ENCODE peak calls at places on chromosomes 5 and 9, in eight cellular contexts. Q, Y, A, R, T, K, M and Z are unnamed samples.

GRCh38 chr5:96228449-96228848 is 204.6 kb downstream of the PCSK1 start:
- DNase-seq in Q (no peak), Y (peak; percentile 77), A (no peak), R (no peak), T (no peak), K (no peak), M (no peak), Z (peak; percentile 57)

GRCh38 chr5:82986404-82986803 is 90.8 kb downstream of the TMEM167A start:
- DNase-seq in Q (no peak), Y (no peak), A (no peak), R (no peak), T (no peak), K (no peak), M (no peak), Z (no peak)

GRCh38 chr5:38636626-38637025 is 80.2 kb upstream of the LIFR start:
- DNase-seq in Q (no peak), Y (peak; percentile 70), A (no peak), R (peak; percentile 81), T (no peak), K (no peak), M (no peak), Z (no peak)

GRCh38 chr9:105541838-105542237 is 16.1 kb upstream of the FKTN start:
- DNase-seq in Q (no peak), Y (no peak), A (no peak), R (no peak), T (no peak), K (no peak), M (no peak), Z (no peak)

GRCh38 chr5:54673523-54674225 is 156.1 kb downstream of the SNX18 start:
- DNase-seq in Q (no peak), Y (no peak), A (peak; percentile 87), R (no peak), T (no peak), K (no peak), M (no peak), Z (no peak)

GRCh38 chr9:2676466-2676865 is 40.8 kb upstream of the KCNV2 start:
- DNase-seq in Q (no peak), Y (no peak), A (no peak), R (peak; percentile 20), T (peak; percentile 21), K (no peak), M (no peak), Z (peak; percentile 10)

GRCh38 chr5:150146862-150147579 is 8.6 kb downstream of the PDGFRB start:
- DNase-seq in Q (no peak), Y (no peak), A (no peak), R (no peak), T (no peak), K (no peak), M (no peak), Z (no peak)

GRCh38 chr5:127941646-127942045 is 141.9 kb upstream of the SLC12A2 start:
- DNase-seq in Q (peak; percentile 33), Y (peak; percentile 58), A (no peak), R (no peak), T (no peak), K (no peak), M (no peak), Z (no peak)

GRCh38 chr5:137345396-137345795 is 153.7 kb downstream of the SPOCK1 start:
- DNase-seq in Q (no peak), Y (no peak), A (no peak), R (no peak), T (no peak), K (peak; percentile 22), M (no peak), Z (no peak)

GRCh38 chr5:144368556-144368955 is 197.9 kb downstream of the KCTD16 start:
- DNase-seq in Q (no peak), Y (peak; percentile 3), A (no peak), R (no peak), T (peak; percentile 57), K (peak; percentile 51), M (no peak), Z (peak; percentile 32)

GRCh38 chr9:79572891-79573696 is 1.3 kb downstream of the TLE4 start:
- DNase-seq in Q (peak; percentile 33), Y (no peak), A (peak; percentile 87), R (peak; percentile 29), T (peak; percentile 32), K (no peak), M (peak; percentile 51), Z (peak; percentile 30)

GRCh38 chr5:169426674-169427250 is 125.8 kb upstream of the SLIT3 start:
- DNase-seq in Q (no peak), Y (no peak), A (no peak), R (no peak), T (no peak), K (no peak), M (no peak), Z (no peak)

GRCh38 chr9:116646661-116647514 is 40.2 kb upstream of the TRIM32 start:
- DNase-seq in Q (no peak), Y (peak; percentile 51), A (no peak), R (no peak), T (no peak), K (peak; percentile 77), M (peak; percentile 55), Z (peak; percentile 59)